ENCODE peak calls at places on chromosome 10, in eight cellular contexts. J, N, B, Q, I, U, V and D are unnamed samples.

GRCh38 chr10:127117125-127117524 is 79.3 kb downstream of the INSYN2A start:
- DNase-seq in J (peak), N (no peak), B (peak), Q (peak), I (no peak), U (peak), V (peak), D (no peak)

GRCh38 chr10:89869180-89869579 is 167.8 kb downstream of the KIF20B start:
- DNase-seq in J (peak), N (no peak), B (peak), Q (no peak), I (no peak), U (no peak), V (no peak), D (no peak)

GRCh38 chr10:111830360-111830759 is 353.2 kb downstream of the GPAM start:
- DNase-seq in J (no peak), N (no peak), B (no peak), Q (peak), I (no peak), U (no peak), V (no peak), D (no peak)

GRCh38 chr10:48414778-48415177 is 108.3 kb downstream of the MAPK8 start:
- DNase-seq in J (no peak), N (no peak), B (no peak), Q (no peak), I (no peak), U (peak), V (no peak), D (no peak)

GRCh38 chr10:129949411-129950335 is 14.4 kb downstream of the EBF3 start:
- DNase-seq in J (no peak), N (no peak), B (peak), Q (peak), I (peak), U (no peak), V (no peak), D (no peak)

GRCh38 chr10:97534746-97535367 is 36.1 kb downstream of the UBTD1 start:
- DNase-seq in J (peak), N (no peak), B (peak), Q (peak), I (no peak), U (peak), V (no peak), D (peak)

GRCh38 chr10:114632869-114633715 is 25.0 kb downstream of the ABLIM1 start:
- DNase-seq in J (peak), N (no peak), B (peak), Q (no peak), I (no peak), U (peak), V (no peak), D (no peak)

GRCh38 chr10:113650172-113650571 is 13.7 kb downstream of the NRAP start:
- DNase-seq in J (no peak), N (no peak), B (no peak), Q (no peak), I (no peak), U (peak), V (no peak), D (no peak)

GRCh38 chr10:122494173-122494820 is 32.9 kb downstream of the HTRA1 start:
- DNase-seq in J (no peak), N (no peak), B (no peak), Q (no peak), I (peak), U (peak), V (peak), D (no peak)

GRCh38 chr10:96414303-96414702 is 55.5 kb upstream of the OPALIN start:
- DNase-seq in J (no peak), N (no peak), B (no peak), Q (no peak), I (no peak), U (no peak), V (no peak), D (no peak)

GRCh38 chr10:49601857-49602256 is 8.3 kb upstream of the SLC18A3 start:
- DNase-seq in J (no peak), N (no peak), B (peak), Q (no peak), I (no peak), U (peak), V (peak), D (no peak)

GRCh38 chr10:114239117-114239993 is at the start of gene VWA2:
- DNase-seq in J (no peak), N (no peak), B (no peak), Q (peak), I (no peak), U (no peak), V (peak), D (no peak)

GRCh38 chr10:12350167-12350872 is 973 bp downstream of the CAMK1D start:
- DNase-seq in J (peak), N (peak), B (peak), Q (peak), I (no peak), U (peak), V (peak), D (no peak)

GRCh38 chr10:18229839-18230238 is 89.6 kb downstream of the CACNB2 start:
- DNase-seq in J (no peak), N (no peak), B (no peak), Q (no peak), I (no peak), U (peak), V (no peak), D (no peak)

GRCh38 chr10:103557455-103557854 is 64.0 kb downstream of the NEURL1 start:
- DNase-seq in J (no peak), N (no peak), B (no peak), Q (no peak), I (no peak), U (no peak), V (no peak), D (no peak)

GRCh38 chr10:102322914-102323313 is 72.6 kb upstream of the NFKB2 start:
- DNase-seq in J (no peak), N (no peak), B (no peak), Q (no peak), I (no peak), U (no peak), V (no peak), D (no peak)

GRCh38 chr10:124093076-124093773 is at the start of gene CHST15:
- DNase-seq in J (peak), N (peak), B (peak), Q (peak), I (no peak), U (peak), V (peak), D (peak)

GRCh38 chr10:25263931-25264330 is 89.1 kb downstream of the GPR158 start:
- DNase-seq in J (no peak), N (no peak), B (no peak), Q (no peak), I (no peak), U (no peak), V (no peak), D (no peak)

GRCh38 chr10:19347592-19347991 is 299.0 kb downstream of the MALRD1 start:
- DNase-seq in J (peak), N (no peak), B (peak), Q (peak), I (no peak), U (peak), V (no peak), D (no peak)

GRCh38 chr10:124717911-124718734 is 26.1 kb downstream of the FAM53B start:
- DNase-seq in J (no peak), N (peak), B (no peak), Q (no peak), I (no peak), U (no peak), V (peak), D (no peak)

GRCh38 chr10:125396651-125397050 is 236.3 kb upstream of the CTBP2 start:
- DNase-seq in J (peak), N (no peak), B (no peak), Q (no peak), I (no peak), U (peak), V (no peak), D (no peak)

GRCh38 chr10:95308389-95309302 is 17.8 kb upstream of the PDLIM1 start:
- DNase-seq in J (peak), N (peak), B (peak), Q (no peak), I (no peak), U (peak), V (peak), D (no peak)

GRCh38 chr10:50552771-50553535 is 70.8 kb downstream of the SGMS1 start:
- DNase-seq in J (peak), N (no peak), B (peak), Q (peak), I (no peak), U (peak), V (no peak), D (no peak)

GRCh38 chr10:29669149-29669548 is 34.4 kb upstream of the SVIL start:
- DNase-seq in J (no peak), N (no peak), B (peak), Q (no peak), I (no peak), U (peak), V (no peak), D (no peak)

GRCh38 chr10:93468532-93469213 is 13.5 kb downstream of the MYOF start:
- DNase-seq in J (peak), N (no peak), B (peak), Q (no peak), I (no peak), U (peak), V (no peak), D (no peak)

GRCh38 chr10:17585001-17585400 is 32.2 kb downstream of the HACD1 start:
- DNase-seq in J (no peak), N (no peak), B (no peak), Q (no peak), I (no peak), U (no peak), V (no peak), D (no peak)

GRCh38 chr10:67306588-67307205 is 380.9 kb downstream of the LRRTM3 start:
- DNase-seq in J (peak), N (no peak), B (peak), Q (no peak), I (no peak), U (peak), V (no peak), D (no peak)

GRCh38 chr10:99172130-99172738 is 63.4 kb downstream of the HPSE2 start:
- DNase-seq in J (peak), N (no peak), B (peak), Q (peak), I (no peak), U (peak), V (no peak), D (no peak)

GRCh38 chr10:74460812-74461211 is 309.8 kb downstream of the ADK start:
- DNase-seq in J (peak), N (no peak), B (no peak), Q (no peak), I (no peak), U (no peak), V (no peak), D (no peak)

GRCh38 chr10:101146392-101147251 is 15.5 kb downstream of the TLX1 start:
- DNase-seq in J (no peak), N (no peak), B (no peak), Q (peak), I (no peak), U (peak), V (peak), D (no peak)

GRCh38 chr10:88944813-88945212 is 7.8 kb downstream of the ACTA2 start:
- DNase-seq in J (no peak), N (no peak), B (no peak), Q (no peak), I (no peak), U (no peak), V (no peak), D (no peak)

DNA sequence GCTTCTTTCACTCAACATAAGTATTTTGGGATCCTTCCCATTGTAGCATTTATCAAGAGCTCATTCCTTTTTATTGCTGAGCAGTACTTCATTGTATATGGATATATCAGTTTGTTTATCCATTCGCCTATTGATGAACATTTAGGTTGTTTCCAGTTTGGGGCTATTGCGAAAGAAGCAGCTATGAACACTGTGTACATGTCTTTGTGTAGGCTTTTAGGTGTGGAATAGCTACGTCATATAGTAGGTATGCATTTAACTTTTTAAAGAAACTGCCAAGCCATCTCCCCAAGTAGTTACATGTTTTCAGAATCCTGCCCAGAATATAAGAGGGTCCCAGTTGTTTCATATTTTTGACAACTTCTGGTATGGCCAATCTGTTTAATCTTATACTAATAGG is 468.1 kb downstream of the IPMK start:
- DNase-seq in J (no peak), N (no peak), B (no peak), Q (no peak), I (no peak), U (no peak), V (no peak), D (no peak)
- TF ChIP-seq CTCF in J (no peak), N (no peak), B (no peak), Q (no peak), I (no peak), U (no peak), V (no peak), D (no peak)

GRCh38 chr10:86261933-86262665 is 104.5 kb downstream of the GRID1 start:
- DNase-seq in J (no peak), N (no peak), B (no peak), Q (peak), I (peak), U (peak), V (peak), D (peak)
- TF ChIP-seq CTCF in J (no peak), N (no peak), B (no peak), Q (no peak), I (no peak), U (peak), V (peak), D (peak)

DNA sequence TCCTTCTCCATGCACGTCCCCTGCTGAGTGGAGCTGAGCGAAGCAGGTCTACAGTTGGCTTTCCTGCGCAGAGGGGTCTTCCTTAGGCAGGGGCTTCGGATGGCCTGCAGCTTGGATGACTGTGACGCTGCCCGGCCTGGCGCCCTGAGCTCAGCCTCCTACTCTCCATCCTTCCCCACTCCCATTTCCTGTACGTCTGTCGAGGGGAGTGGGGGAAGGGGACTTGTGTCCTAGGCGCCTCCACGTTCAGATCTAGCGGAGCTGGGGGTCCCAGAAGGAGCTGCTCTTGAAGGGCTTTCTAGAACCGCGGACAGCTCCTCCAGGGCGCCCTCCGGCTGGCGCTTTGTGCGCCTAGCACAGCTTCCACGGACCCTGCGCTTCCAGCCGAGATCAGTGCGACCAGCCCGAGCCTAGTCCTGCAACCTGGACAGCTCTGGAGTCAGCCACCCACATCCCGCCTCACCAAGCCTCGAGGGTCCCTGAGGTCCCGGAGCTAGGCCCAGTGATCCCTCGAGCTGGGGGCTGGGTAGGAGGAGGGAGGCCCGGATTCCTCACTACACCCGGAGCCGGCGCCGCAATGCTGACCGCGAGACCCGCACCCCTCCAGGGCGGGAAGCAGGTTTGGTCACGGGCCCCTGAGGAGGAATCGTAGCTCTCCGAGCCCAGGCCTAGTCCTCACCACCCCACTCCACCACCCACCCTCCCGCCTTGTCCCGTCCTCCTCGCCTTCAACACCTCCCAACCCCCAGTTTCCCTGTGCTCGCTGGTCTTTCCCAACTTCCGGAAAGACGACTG is 1.8 kb downstream of the GRID1 start:
- DNase-seq in J (no peak), N (no peak), B (no peak), Q (peak), I (peak), U (no peak), V (peak), D (peak)
- TF ChIP-seq CTCF in J (no peak), N (no peak), B (no peak), Q (no peak), I (no peak), U (no peak), V (no peak), D (no peak)

GRCh38 chr10:10644317-10645111 is 373.2 kb upstream of the CELF2 start:
- DNase-seq in J (no peak), N (no peak), B (peak), Q (no peak), I (peak), U (no peak), V (no peak), D (no peak)
- TF ChIP-seq CTCF in J (no peak), N (no peak), B (no peak), Q (no peak), I (no peak), U (no peak), V (no peak), D (peak)